ENCODE peak calls at places on chromosomes 4 and X, in four cellular contexts. One of them, this sample, is unnamed.

GRCh38 chr4:147409350-147409749 is 71.5 kb upstream of the EDNRA start:
- DNase-seq in dorsolateral prefrontal cortex: no peak
- DNase-seq in Karpas-422: no peak
- DNase-seq in tibial artery: no peak
- DNase-seq in this sample: no peak

GRCh38 chrX:57821703-57822375 is 88.4 kb downstream of the ZXDA start:
- DNase-seq in dorsolateral prefrontal cortex: no peak
- DNase-seq in Karpas-422: peak; percentile 88
- DNase-seq in tibial artery: no peak
- DNase-seq in this sample: peak; percentile 0

GRCh38 chrX:103215768-103216085 is 819 bp downstream of the BEX4 start:
- DNase-seq in tibial artery: no peak
- DNase-seq in dorsolateral prefrontal cortex: peak; percentile 14
- DNase-seq in Karpas-422: no peak
- DNase-seq in this sample: no peak

GRCh38 chr4:109134268-109134667 is 168.2 kb downstream of the COL25A1 start:
- DNase-seq in Karpas-422: no peak
- DNase-seq in tibial artery: no peak
- DNase-seq in dorsolateral prefrontal cortex: no peak
- DNase-seq in this sample: no peak

GRCh38 chrX:40964633-40965586 is 120.3 kb upstream of the USP9X start:
- DNase-seq in dorsolateral prefrontal cortex: no peak
- DNase-seq in tibial artery: no peak
- DNase-seq in Karpas-422: no peak
- DNase-seq in this sample: peak; percentile 33

GRCh38 chr4:42628740-42629139 is 28.2 kb downstream of the ATP8A1 start:
- DNase-seq in tibial artery: no peak
- DNase-seq in dorsolateral prefrontal cortex: no peak
- DNase-seq in Karpas-422: no peak
- DNase-seq in this sample: no peak

GRCh38 chr4:2817701-2818350 is 24.9 kb downstream of the SH3BP2 start:
- DNase-seq in tibial artery: no peak
- DNase-seq in dorsolateral prefrontal cortex: no peak
- DNase-seq in Karpas-422: peak; percentile 71
- DNase-seq in this sample: no peak

GRCh38 chrX:45445745-45446412 is 245.2 kb upstream of the DIPK2B start:
- DNase-seq in dorsolateral prefrontal cortex: no peak
- DNase-seq in tibial artery: no peak
- DNase-seq in Karpas-422: no peak
- DNase-seq in this sample: peak; percentile 74

GRCh38 chr4:25065451-25065850 is 34.7 kb upstream of the LGI2 start:
- DNase-seq in tibial artery: no peak
- DNase-seq in dorsolateral prefrontal cortex: no peak
- DNase-seq in Karpas-422: no peak
- DNase-seq in this sample: no peak

GRCh38 chr4:42655921-42656735 is 777 bp downstream of the ATP8A1 start:
- DNase-seq in Karpas-422: peak; percentile 81
- DNase-seq in dorsolateral prefrontal cortex: peak; percentile 49
- DNase-seq in tibial artery: peak; percentile 45
- DNase-seq in this sample: no peak

GRCh38 chr4:66071911-66072310 is 401.6 kb upstream of the EPHA5 start:
- DNase-seq in dorsolateral prefrontal cortex: no peak
- DNase-seq in Karpas-422: no peak
- DNase-seq in tibial artery: no peak
- DNase-seq in this sample: no peak

GRCh38 chr4:159303435-159303834 is 200.6 kb downstream of the RAPGEF2 start:
- DNase-seq in tibial artery: no peak
- DNase-seq in Karpas-422: no peak
- DNase-seq in dorsolateral prefrontal cortex: no peak
- DNase-seq in this sample: no peak

GRCh38 chr4:79308971-79309370 is 16.9 kb downstream of the NAA11 start:
- DNase-seq in tibial artery: no peak
- DNase-seq in dorsolateral prefrontal cortex: no peak
- DNase-seq in Karpas-422: no peak
- DNase-seq in this sample: no peak

GRCh38 chr4:15416357-15417327 is 11.2 kb upstream of the C1QTNF7 start:
- DNase-seq in dorsolateral prefrontal cortex: no peak
- DNase-seq in Karpas-422: no peak
- DNase-seq in tibial artery: no peak
- DNase-seq in this sample: no peak

GRCh38 chr4:88616275-88616996 is 24.2 kb downstream of the HERC3 start:
- DNase-seq in tibial artery: peak; percentile 44
- DNase-seq in dorsolateral prefrontal cortex: no peak
- DNase-seq in Karpas-422: no peak
- DNase-seq in this sample: no peak

GRCh38 chrX:134745636-134746378 is 87.5 kb upstream of the PLAC1 start:
- DNase-seq in tibial artery: no peak
- DNase-seq in Karpas-422: no peak
- DNase-seq in dorsolateral prefrontal cortex: no peak
- DNase-seq in this sample: no peak

GRCh38 chrX:75746891-75747639 is 38.0 kb downstream of the MAGEE2 start:
- DNase-seq in tibial artery: no peak
- DNase-seq in dorsolateral prefrontal cortex: no peak
- DNase-seq in Karpas-422: peak; percentile 75
- DNase-seq in this sample: no peak

DNA sequence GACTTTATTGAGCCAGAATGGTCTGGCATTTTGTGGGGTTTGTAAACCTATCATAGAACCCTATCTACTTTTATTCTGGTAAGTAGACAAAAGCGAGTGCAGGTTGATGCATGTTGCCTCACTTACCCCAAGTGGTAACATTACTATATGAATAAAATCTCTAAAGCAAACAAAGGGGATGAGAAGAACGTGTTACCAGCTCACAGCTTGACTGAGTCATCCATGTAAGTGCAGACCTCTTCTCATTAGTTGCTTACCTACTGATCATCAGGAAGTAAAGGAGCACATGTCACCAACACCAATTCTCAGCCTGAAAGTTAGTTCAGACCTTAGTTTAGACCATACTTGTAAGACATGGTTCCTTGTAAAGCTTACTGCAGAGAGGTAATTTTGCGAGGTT is 1328.3 kb downstream of the C4orf33 start:
- DNase-seq in dorsolateral prefrontal cortex: no peak
- DNase-seq in Karpas-422: no peak
- DNase-seq in tibial artery: no peak
- DNase-seq in this sample: peak; percentile 34
- H3K27ac ChIP-seq in dorsolateral prefrontal cortex: no peak overlapping the region
- H3K27ac ChIP-seq in Karpas-422: no peak overlapping the region
- H3K27ac ChIP-seq in tibial artery: no peak overlapping the region
- H3K27ac ChIP-seq in this sample: no peak overlapping the region

GRCh38 chr4:144787365-144788263 is 141.7 kb downstream of the HHIP start:
- DNase-seq in Karpas-422: peak; percentile 77
- DNase-seq in tibial artery: no peak
- DNase-seq in dorsolateral prefrontal cortex: no peak
- DNase-seq in this sample: no peak

DNA sequence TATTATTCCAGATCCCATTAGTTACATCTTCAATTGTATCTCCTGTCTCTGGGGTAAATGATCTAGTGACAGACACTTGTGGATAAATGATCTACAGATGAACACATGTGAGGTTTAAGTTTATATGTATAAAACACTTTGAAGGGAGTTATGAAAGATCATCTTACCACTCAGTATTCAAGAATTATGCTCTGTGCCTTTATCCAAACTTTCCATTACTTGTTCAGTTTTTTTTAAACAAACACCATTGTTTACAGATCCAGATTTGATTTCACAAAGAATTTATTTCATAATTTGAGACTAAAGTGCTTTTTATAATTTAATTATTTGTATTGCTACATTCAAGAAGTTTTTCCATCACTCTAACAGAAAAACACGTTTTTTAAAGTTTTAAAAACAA is 142.5 kb downstream of the HHIP start:
- DNase-seq in tibial artery: no peak
- DNase-seq in dorsolateral prefrontal cortex: no peak
- DNase-seq in Karpas-422: no peak
- DNase-seq in this sample: no peak
- H3K27ac ChIP-seq in tibial artery: no peak overlapping the region
- H3K27ac ChIP-seq in dorsolateral prefrontal cortex: no peak overlapping the region
- H3K27ac ChIP-seq in Karpas-422: no peak overlapping the region
- H3K27ac ChIP-seq in this sample: no peak overlapping the region

DNA sequence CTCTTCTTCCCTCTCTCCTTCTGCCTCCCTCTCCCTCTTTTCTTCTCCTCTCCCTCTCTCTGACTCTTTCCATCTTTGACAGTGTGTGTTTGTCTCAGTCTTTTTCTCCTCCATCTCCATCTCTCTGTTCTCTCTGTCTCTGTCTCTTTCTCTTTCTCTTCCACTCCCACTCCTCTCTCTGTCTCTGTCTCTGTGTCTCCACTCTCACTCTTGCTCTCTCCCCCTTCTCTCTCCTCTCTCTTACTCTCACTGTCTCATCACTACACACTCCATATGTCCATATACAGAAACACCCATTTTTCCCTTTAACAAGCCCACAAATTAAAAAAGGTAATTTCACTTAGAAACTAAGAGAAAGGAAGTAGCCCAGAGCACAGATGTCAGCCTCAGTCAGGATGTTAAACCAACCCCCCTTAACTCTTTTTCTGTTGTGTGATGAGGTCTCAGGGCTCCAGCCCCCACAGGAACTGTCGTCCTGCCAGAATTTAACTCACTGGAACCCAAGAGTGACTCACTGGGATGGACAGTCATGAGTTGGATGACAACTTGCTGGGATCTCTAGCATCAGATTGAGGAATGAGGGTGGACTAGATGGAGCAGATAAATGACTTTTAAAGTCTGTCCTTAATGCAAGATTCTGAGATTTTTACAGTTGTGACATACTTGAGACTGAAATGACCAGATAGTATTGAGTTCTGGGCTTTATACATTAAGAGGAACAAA is 27.5 kb downstream of the OTUD6A start:
- DNase-seq in tibial artery: no peak
- DNase-seq in dorsolateral prefrontal cortex: no peak
- DNase-seq in Karpas-422: no peak
- DNase-seq in this sample: no peak
- H3K27ac ChIP-seq in tibial artery: no peak overlapping the region
- H3K27ac ChIP-seq in dorsolateral prefrontal cortex: no peak overlapping the region
- H3K27ac ChIP-seq in Karpas-422: no peak overlapping the region
- H3K27ac ChIP-seq in this sample: no peak overlapping the region

GRCh38 chr4:86521373-86521969 is 72.6 kb upstream of the PTPN13 start:
- DNase-seq in Karpas-422: no peak
- DNase-seq in tibial artery: no peak
- DNase-seq in dorsolateral prefrontal cortex: no peak
- DNase-seq in this sample: no peak
- H3K27ac ChIP-seq in Karpas-422: no peak overlapping the region
- H3K27ac ChIP-seq in tibial artery: no peak overlapping the region
- H3K27ac ChIP-seq in dorsolateral prefrontal cortex: no peak overlapping the region
- H3K27ac ChIP-seq in this sample: no peak overlapping the region

GRCh38 chr4:168269879-168270278 is 48.7 kb downstream of the DDX60 start:
- DNase-seq in tibial artery: no peak
- DNase-seq in Karpas-422: no peak
- DNase-seq in dorsolateral prefrontal cortex: no peak
- DNase-seq in this sample: no peak

GRCh38 chr4:168275836-168276235 is 42.7 kb downstream of the DDX60 start:
- DNase-seq in dorsolateral prefrontal cortex: no peak
- DNase-seq in tibial artery: no peak
- DNase-seq in Karpas-422: no peak
- DNase-seq in this sample: no peak

GRCh38 chr4:168273838-168274237 is 44.7 kb downstream of the DDX60 start:
- DNase-seq in tibial artery: no peak
- DNase-seq in Karpas-422: no peak
- DNase-seq in dorsolateral prefrontal cortex: no peak
- DNase-seq in this sample: no peak

GRCh38 chr4:168272488-168272887 is 46.1 kb downstream of the DDX60 start:
- DNase-seq in dorsolateral prefrontal cortex: no peak
- DNase-seq in tibial artery: no peak
- DNase-seq in Karpas-422: no peak
- DNase-seq in this sample: no peak

DNA sequence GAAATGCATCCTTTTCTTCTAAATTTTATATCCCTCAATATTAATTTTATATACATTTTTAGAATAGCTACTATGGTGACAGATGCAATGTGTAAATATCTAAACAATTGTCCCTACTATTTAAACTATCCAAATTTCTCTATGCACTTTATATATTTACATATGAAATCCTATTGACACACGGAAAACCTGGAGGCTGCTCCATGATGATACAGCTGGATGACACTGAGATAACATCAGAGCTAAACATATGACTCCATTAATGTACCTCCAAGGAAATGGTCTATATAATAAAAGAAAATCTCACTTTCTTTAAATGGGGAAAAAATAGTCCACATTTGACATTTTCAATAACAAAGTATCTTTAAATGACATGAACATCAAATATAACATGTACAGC is 43.7 kb downstream of the DDX60 start:
- DNase-seq in tibial artery: no peak
- DNase-seq in dorsolateral prefrontal cortex: no peak
- DNase-seq in Karpas-422: no peak
- DNase-seq in this sample: no peak
- H3K27ac ChIP-seq in tibial artery: no peak overlapping the region
- H3K27ac ChIP-seq in dorsolateral prefrontal cortex: no peak overlapping the region
- H3K27ac ChIP-seq in Karpas-422: no peak overlapping the region
- H3K27ac ChIP-seq in this sample: no peak overlapping the region

GRCh38 chr4:118988635-118988972 is 100.0 kb downstream of the SYNPO2 start:
- DNase-seq in Karpas-422: no peak
- DNase-seq in dorsolateral prefrontal cortex: no peak
- DNase-seq in tibial artery: no peak
- DNase-seq in this sample: no peak

GRCh38 chr4:118985170-118986000 is 96.7 kb downstream of the SYNPO2 start:
- DNase-seq in dorsolateral prefrontal cortex: no peak
- DNase-seq in tibial artery: no peak
- DNase-seq in Karpas-422: no peak
- DNase-seq in this sample: no peak

GRCh38 chr4:118989098-118990080 is 100.7 kb downstream of the SYNPO2 start:
- DNase-seq in Karpas-422: no peak
- DNase-seq in tibial artery: no peak
- DNase-seq in dorsolateral prefrontal cortex: no peak
- DNase-seq in this sample: peak; percentile 100

GRCh38 chr4:118991686-118992085 is 103.0 kb downstream of the SYNPO2 start:
- DNase-seq in Karpas-422: peak; percentile 52
- DNase-seq in tibial artery: no peak
- DNase-seq in dorsolateral prefrontal cortex: no peak
- DNase-seq in this sample: no peak

DNA sequence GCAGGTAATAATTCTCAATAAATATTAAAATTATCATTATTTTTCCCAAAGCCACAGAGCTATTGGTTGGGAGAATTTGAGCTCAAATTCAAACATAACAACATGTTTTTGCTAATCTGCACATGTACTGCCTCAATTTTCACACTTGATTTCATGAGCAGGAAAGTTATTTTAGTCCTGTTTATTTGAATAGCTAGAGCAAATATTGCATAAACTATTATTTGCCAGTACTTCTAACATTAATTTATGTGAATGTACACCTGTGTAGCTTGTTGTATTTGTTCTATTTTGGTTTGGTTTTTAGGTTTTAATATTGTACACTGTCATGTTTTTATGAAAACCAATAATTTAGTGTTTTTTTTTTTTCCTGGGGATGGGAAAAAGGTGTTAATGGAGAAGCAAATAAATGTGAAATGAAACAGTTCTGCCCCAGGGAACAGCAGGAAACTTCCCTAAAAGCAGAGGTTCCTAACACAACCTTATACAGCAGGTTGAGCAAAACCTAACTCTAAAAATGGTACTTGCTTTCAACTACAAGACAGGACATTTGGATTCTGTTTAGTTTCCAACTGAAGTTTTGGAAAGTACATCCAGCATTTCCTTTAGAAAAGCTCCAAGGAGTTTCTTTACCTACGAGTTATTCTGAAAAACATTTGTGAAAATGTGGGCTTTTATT is 99.4 kb downstream of the SYNPO2 start:
- DNase-seq in tibial artery: no peak
- DNase-seq in Karpas-422: no peak
- DNase-seq in dorsolateral prefrontal cortex: no peak
- DNase-seq in this sample: no peak
- H3K27ac ChIP-seq in tibial artery: peak overlapping the region; percentile 86
- H3K27ac ChIP-seq in Karpas-422: no peak overlapping the region
- H3K27ac ChIP-seq in dorsolateral prefrontal cortex: no peak overlapping the region
- H3K27ac ChIP-seq in this sample: peak overlapping the region; percentile 98

This sample was measured in epithelial cell of prostate.